ENCODE peak calls at places on chromosomes 5 and 9, in four cellular contexts. One of them, this sample, is unnamed.

GRCh38 chr5:6452622-6453504 is 4.2 kb downstream of the UBE2QL1 start:
- DNase-seq in tibial nerve: no peak
- DNase-seq in mucosa of descending colon: no peak
- DNase-seq in stomach: no peak
- DNase-seq in this sample: no peak

GRCh38 chr9:86207193-86207592 is 52.3 kb downstream of the C9orf153 start:
- DNase-seq in tibial nerve: no peak
- DNase-seq in mucosa of descending colon: no peak
- DNase-seq in stomach: no peak
- DNase-seq in this sample: no peak

GRCh38 chr9:81225586-81225985 is 463.8 kb downstream of the TLE1 start:
- DNase-seq in tibial nerve: no peak
- DNase-seq in mucosa of descending colon: no peak
- DNase-seq in stomach: no peak
- DNase-seq in this sample: no peak

GRCh38 chr9:129336601-129337286 is 158.7 kb upstream of the IER5L start:
- DNase-seq in tibial nerve: no peak
- DNase-seq in mucosa of descending colon: peak; percentile 52
- DNase-seq in stomach: peak; percentile 67
- DNase-seq in this sample: no peak

GRCh38 chr5:116062352-116062751 is 22.5 kb upstream of the COMMD10 start:
- DNase-seq in tibial nerve: no peak
- DNase-seq in mucosa of descending colon: no peak
- DNase-seq in stomach: no peak
- DNase-seq in this sample: no peak

GRCh38 chr5:173778784-173779304 is 109.3 kb upstream of the CPEB4 start:
- DNase-seq in tibial nerve: no peak
- DNase-seq in mucosa of descending colon: no peak
- DNase-seq in stomach: peak; percentile 43
- DNase-seq in this sample: no peak

GRCh38 chr9:81519816-81520215 is 169.5 kb downstream of the TLE1 start:
- DNase-seq in tibial nerve: no peak
- DNase-seq in mucosa of descending colon: no peak
- DNase-seq in stomach: no peak
- DNase-seq in this sample: no peak

GRCh38 chr9:103399535-103399934 is 404.4 kb downstream of the CYLC2 start:
- DNase-seq in tibial nerve: no peak
- DNase-seq in mucosa of descending colon: no peak
- DNase-seq in stomach: no peak
- DNase-seq in this sample: no peak

GRCh38 chr5:157076558-157076957 is 17.6 kb upstream of the HAVCR1 start:
- DNase-seq in tibial nerve: no peak
- DNase-seq in mucosa of descending colon: no peak
- DNase-seq in stomach: no peak
- DNase-seq in this sample: peak; percentile 56

GRCh38 chr5:40410231-40410861 is 269.4 kb upstream of the PTGER4 start:
- DNase-seq in tibial nerve: no peak
- DNase-seq in mucosa of descending colon: peak; percentile 41
- DNase-seq in stomach: no peak
- DNase-seq in this sample: peak; percentile 19

GRCh38 chr5:140311011-140311467 is 8.1 kb upstream of the PFDN1 start:
- DNase-seq in tibial nerve: no peak
- DNase-seq in mucosa of descending colon: no peak
- DNase-seq in stomach: no peak
- DNase-seq in this sample: peak; percentile 80

GRCh38 chr5:69493235-69493925 is 790 bp downstream of the OCLN start:
- DNase-seq in tibial nerve: no peak
- DNase-seq in mucosa of descending colon: peak; percentile 71
- DNase-seq in stomach: peak; percentile 53
- DNase-seq in this sample: no peak

GRCh38 chr5:123874600-123875201 is 362.7 kb downstream of the CSNK1G3 start:
- DNase-seq in tibial nerve: no peak
- DNase-seq in mucosa of descending colon: no peak
- DNase-seq in stomach: no peak
- DNase-seq in this sample: no peak

GRCh38 chr5:98705841-98706240 is 67.6 kb upstream of the RGMB start:
- DNase-seq in tibial nerve: no peak
- DNase-seq in mucosa of descending colon: no peak
- DNase-seq in stomach: no peak
- DNase-seq in this sample: no peak

GRCh38 chr5:173473293-173473692 is 143.2 kb downstream of the BOD1 start:
- DNase-seq in tibial nerve: no peak
- DNase-seq in mucosa of descending colon: no peak
- DNase-seq in stomach: no peak
- DNase-seq in this sample: no peak

GRCh38 chr5:129767927-129768380 is 20.1 kb downstream of the MINAR2 start:
- DNase-seq in tibial nerve: peak; percentile 90
- DNase-seq in mucosa of descending colon: peak; percentile 91
- DNase-seq in stomach: peak; percentile 64
- DNase-seq in this sample: peak; percentile 39

GRCh38 chr5:31383734-31384133 is 148.2 kb downstream of the DROSHA start:
- DNase-seq in tibial nerve: no peak
- DNase-seq in mucosa of descending colon: no peak
- DNase-seq in stomach: no peak
- DNase-seq in this sample: no peak

GRCh38 chr5:127981498-127981897 is 102.1 kb upstream of the SLC12A2 start:
- DNase-seq in tibial nerve: no peak
- DNase-seq in mucosa of descending colon: no peak
- DNase-seq in stomach: no peak
- DNase-seq in this sample: no peak

GRCh38 chr5:14063117-14063516 is 80.0 kb upstream of the TRIO start:
- DNase-seq in tibial nerve: no peak
- DNase-seq in mucosa of descending colon: no peak
- DNase-seq in stomach: no peak
- DNase-seq in this sample: no peak

GRCh38 chr5:76169536-76169935 is 86.4 kb downstream of the SV2C start:
- DNase-seq in tibial nerve: no peak
- DNase-seq in mucosa of descending colon: no peak
- DNase-seq in stomach: no peak
- DNase-seq in this sample: no peak

GRCh38 chr9:134123764-134124128 is 12.1 kb upstream of the WDR5 start:
- DNase-seq in tibial nerve: no peak
- DNase-seq in mucosa of descending colon: no peak
- DNase-seq in stomach: no peak
- DNase-seq in this sample: no peak

GRCh38 chr9:94692601-94693000 is 33.9 kb upstream of the AOPEP start:
- DNase-seq in tibial nerve: no peak
- DNase-seq in mucosa of descending colon: no peak
- DNase-seq in stomach: no peak
- DNase-seq in this sample: peak; percentile 94

GRCh38 chr9:93076101-93076791 is 17.7 kb downstream of the SUSD3 start:
- DNase-seq in tibial nerve: no peak
- DNase-seq in mucosa of descending colon: no peak
- DNase-seq in stomach: no peak
- DNase-seq in this sample: no peak

GRCh38 chr9:32841314-32841713 is 58.0 kb downstream of the TMEM215 start:
- DNase-seq in tibial nerve: no peak
- DNase-seq in mucosa of descending colon: no peak
- DNase-seq in stomach: no peak
- DNase-seq in this sample: no peak

DNA sequence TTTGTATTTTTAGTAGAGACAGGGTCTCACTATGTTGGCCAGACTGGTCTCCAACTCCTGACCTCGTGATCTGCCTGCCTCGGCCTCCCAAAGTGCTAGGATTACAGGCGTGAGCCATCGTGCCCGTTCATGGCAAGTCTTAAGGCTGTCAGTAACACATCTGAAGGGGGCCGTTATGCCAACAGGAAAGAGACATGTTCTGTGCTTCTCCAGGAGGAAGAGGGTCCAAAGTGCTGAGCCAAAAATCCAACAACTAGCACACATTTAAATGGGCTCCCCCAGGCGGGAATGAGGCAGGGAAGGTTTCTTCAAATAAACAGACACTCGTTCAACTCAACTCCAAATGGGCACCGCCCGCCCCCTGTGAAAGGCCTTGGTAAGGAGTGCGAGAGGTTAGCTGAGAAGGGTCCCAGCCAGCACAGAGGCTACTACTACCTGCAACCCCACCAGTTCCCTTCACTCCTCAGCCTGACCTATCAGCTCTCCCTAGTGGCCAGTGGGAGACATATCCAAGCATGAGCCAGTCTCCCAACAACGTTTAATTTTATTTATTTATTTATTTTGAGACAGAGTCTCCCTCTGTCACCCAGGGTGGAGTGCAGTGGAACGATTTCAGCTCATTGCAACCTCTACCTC is 84.1 kb upstream of the DMRT1 start:
- DNase-seq in tibial nerve: no peak
- DNase-seq in mucosa of descending colon: peak; percentile 21
- DNase-seq in stomach: no peak
- DNase-seq in this sample: no peak
- TF ChIP-seq CTCF in tibial nerve: peak; percentile 50
- TF ChIP-seq CTCF in mucosa of descending colon: no peak
- TF ChIP-seq CTCF in stomach: peak; percentile 55
- TF ChIP-seq CTCF in this sample: peak; percentile 49

GRCh38 chr5:160793500-160793899 is 58.5 kb downstream of the ATP10B start:
- DNase-seq in tibial nerve: no peak
- DNase-seq in mucosa of descending colon: no peak
- DNase-seq in stomach: no peak
- DNase-seq in this sample: no peak

GRCh38 chr5:160789219-160789820 is 62.7 kb downstream of the ATP10B start:
- DNase-seq in tibial nerve: no peak
- DNase-seq in mucosa of descending colon: no peak
- DNase-seq in stomach: no peak
- DNase-seq in this sample: no peak

GRCh38 chr5:160792732-160793454 is 59.1 kb downstream of the ATP10B start:
- DNase-seq in tibial nerve: no peak
- DNase-seq in mucosa of descending colon: no peak
- DNase-seq in stomach: no peak
- DNase-seq in this sample: no peak

GRCh38 chr5:160797020-160797419 is 55.0 kb downstream of the ATP10B start:
- DNase-seq in tibial nerve: no peak
- DNase-seq in mucosa of descending colon: no peak
- DNase-seq in stomach: no peak
- DNase-seq in this sample: no peak

DNA sequence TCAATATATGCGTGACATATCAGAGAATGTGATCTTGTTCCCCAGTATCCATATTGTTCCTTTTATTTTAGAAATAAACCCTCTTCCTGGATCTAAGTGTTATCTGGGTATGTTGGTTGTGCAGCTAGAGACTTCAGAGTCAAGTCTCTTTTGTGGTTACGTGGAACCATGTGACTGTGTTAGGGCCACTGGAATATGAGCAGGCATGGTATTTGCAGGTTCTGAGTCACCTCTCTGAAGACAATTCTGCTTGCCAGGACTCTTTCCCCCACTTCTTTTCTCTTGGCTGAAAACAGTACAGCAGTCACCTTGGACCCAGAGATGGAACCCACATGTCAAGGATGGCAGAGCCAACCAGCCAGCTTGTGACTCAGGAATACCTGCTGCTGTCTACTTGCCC is 59.7 kb downstream of the ATP10B start:
- DNase-seq in tibial nerve: no peak
- DNase-seq in mucosa of descending colon: no peak
- DNase-seq in stomach: no peak
- DNase-seq in this sample: no peak
- H3K4me3 ChIP-seq in tibial nerve: no peak overlapping the region
- H3K4me3 ChIP-seq in mucosa of descending colon: no peak overlapping the region
- H3K4me3 ChIP-seq in stomach: no peak overlapping the region
- H3K4me3 ChIP-seq in this sample: no peak overlapping the region

GRCh38 chr9:5644522-5644921 is 15.6 kb downstream of the RIC1 start:
- DNase-seq in tibial nerve: no peak
- DNase-seq in mucosa of descending colon: no peak
- DNase-seq in stomach: no peak
- DNase-seq in this sample: no peak
- H3K36me3 ChIP-seq in tibial nerve: no peaks in the 10 kb centered on the region
- H3K36me3 ChIP-seq in mucosa of descending colon: no peaks in the 10 kb centered on the region
- H3K36me3 ChIP-seq in stomach: no peaks in the 10 kb centered on the region
- H3K36me3 ChIP-seq in this sample: no peaks in the 10 kb centered on the region

DNA sequence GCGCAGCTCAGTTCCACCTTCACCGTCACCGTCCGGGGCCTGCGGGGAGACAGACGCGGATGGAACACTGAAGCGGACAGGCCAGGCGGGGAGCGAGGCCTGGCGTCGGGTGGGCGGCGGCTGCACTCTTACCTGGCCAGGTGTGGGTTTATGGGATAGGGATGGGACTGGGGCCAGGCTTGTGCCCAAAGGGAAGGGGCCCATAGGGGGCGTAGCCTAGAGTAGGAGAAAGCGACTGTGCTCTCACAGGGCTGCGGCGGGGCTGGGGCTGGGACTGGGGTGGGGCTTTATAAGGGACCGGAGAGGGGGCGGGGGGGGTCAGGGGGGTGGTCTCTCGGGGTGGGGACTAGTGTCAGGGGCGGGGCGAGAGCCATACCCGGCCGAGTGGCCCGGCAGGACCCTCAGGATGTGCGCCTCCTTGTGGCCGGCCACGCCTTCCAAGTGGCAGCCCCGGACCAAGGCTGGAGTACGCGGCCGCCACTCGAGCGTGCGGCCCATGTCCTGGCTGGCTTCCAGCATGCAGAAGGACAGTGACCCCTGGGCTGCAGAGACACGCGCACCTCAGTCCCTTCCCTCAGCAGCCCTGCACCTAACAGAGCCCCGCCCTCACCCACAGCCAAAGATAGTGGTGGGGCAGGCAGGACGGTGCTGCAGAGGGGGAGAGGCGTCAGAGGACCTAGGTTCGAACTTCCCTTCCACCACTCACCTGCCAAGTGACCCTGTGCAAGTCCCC is 22.8 kb downstream of the FPGS start:
- DNase-seq in tibial nerve: no peak
- DNase-seq in mucosa of descending colon: peak; percentile 73
- DNase-seq in stomach: peak; percentile 64
- DNase-seq in this sample: no peak
- TF ChIP-seq CTCF in tibial nerve: peak; percentile 21
- TF ChIP-seq CTCF in mucosa of descending colon: peak; percentile 10
- TF ChIP-seq CTCF in stomach: peak; percentile 47
- TF ChIP-seq CTCF in this sample: peak; percentile 54

DNA sequence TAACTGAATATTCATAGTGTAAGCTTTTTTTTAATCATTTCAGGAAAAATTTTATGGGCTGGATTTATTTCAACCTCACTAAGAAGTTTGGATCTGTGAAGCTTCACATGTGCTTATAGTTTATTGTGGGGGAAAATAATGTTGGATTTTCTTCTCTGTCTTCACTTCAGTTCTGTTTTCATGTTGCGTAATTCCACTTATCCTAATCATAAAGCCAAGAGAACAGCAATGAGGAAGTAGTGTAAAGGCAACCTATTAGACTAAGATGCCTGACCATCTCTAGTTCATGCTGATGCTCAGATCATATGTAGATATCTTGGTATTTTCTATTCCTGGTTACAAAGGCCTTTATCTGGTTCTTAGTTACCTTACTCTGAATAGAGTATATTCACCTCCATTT is 50.0 kb downstream of the CD180 start:
- DNase-seq in tibial nerve: no peak
- DNase-seq in mucosa of descending colon: no peak
- DNase-seq in stomach: no peak
- DNase-seq in this sample: no peak
- H3K4me3 ChIP-seq in tibial nerve: no peak overlapping the region
- H3K4me3 ChIP-seq in mucosa of descending colon: no peak overlapping the region
- H3K4me3 ChIP-seq in stomach: no peak overlapping the region
- H3K4me3 ChIP-seq in this sample: no peak overlapping the region

GRCh38 chr5:177040814-177041410 is 18.4 kb downstream of the ZNF346 start:
- DNase-seq in tibial nerve: no peak
- DNase-seq in mucosa of descending colon: no peak
- DNase-seq in stomach: no peak
- DNase-seq in this sample: no peak
- H3K36me3 ChIP-seq in tibial nerve: no peaks in the 10 kb centered on the region
- H3K36me3 ChIP-seq in mucosa of descending colon: no peaks in the 10 kb centered on the region
- H3K36me3 ChIP-seq in stomach: peaks cover 52% of the 10 kb centered on the region
- H3K36me3 ChIP-seq in this sample: peaks cover 2% of the 10 kb centered on the region

GRCh38 chr9:99253772-99254431 is 31.8 kb downstream of the SEC61B start:
- DNase-seq in tibial nerve: no peak
- DNase-seq in mucosa of descending colon: peak; percentile 20
- DNase-seq in stomach: no peak
- DNase-seq in this sample: no peak
- TF ChIP-seq CTCF in tibial nerve: no peak
- TF ChIP-seq CTCF in mucosa of descending colon: no peak
- TF ChIP-seq CTCF in stomach: no peak
- TF ChIP-seq CTCF in this sample: no peak

GRCh38 chr9:113694912-113695900 is 180.9 kb upstream of the ZNF618 start:
- DNase-seq in tibial nerve: no peak
- DNase-seq in mucosa of descending colon: no peak
- DNase-seq in stomach: no peak
- DNase-seq in this sample: no peak
- H3K4me3 ChIP-seq in tibial nerve: no peak overlapping the region
- H3K4me3 ChIP-seq in mucosa of descending colon: no peak overlapping the region
- H3K4me3 ChIP-seq in stomach: no peak overlapping the region
- H3K4me3 ChIP-seq in this sample: no peak overlapping the region